ENCODE peak calls at places on chromosomes 5 and 9, in ten cellular contexts. R, D, G, Y, W, U, Q, N, L and O are unnamed samples.

GRCh38 chr5:87499478-87500410 is 87.0 kb upstream of the CCNH start:
- DNase-seq in R (no peak), D (no peak), G (no peak), Y (no peak), W (no peak), U (no peak), Q (no peak), N (no peak), L (no peak), O (no peak)

GRCh38 chr5:139807647-139808030 is 12.0 kb downstream of the PSD2 start:
- DNase-seq in R (no peak), D (no peak), G (no peak), Y (no peak), W (no peak), U (no peak), Q (no peak), N (no peak), L (no peak), O (no peak)

GRCh38 chr5:176797456-176798093 is 12.8 kb upstream of the UNC5A start:
- DNase-seq in R (no peak), D (no peak), G (no peak), Y (no peak), W (no peak), U (no peak), Q (no peak), N (no peak), L (no peak), O (no peak)

GRCh38 chr5:149417714-149418368 is 38.7 kb upstream of the IL17B start:
- DNase-seq in R (no peak), D (peak; percentile 15), G (peak; percentile 70), Y (no peak), W (no peak), U (no peak), Q (no peak), N (no peak), L (no peak), O (no peak)

GRCh38 chr9:128972956-128973355 is 25.5 kb downstream of the NUP188 start:
- DNase-seq in R (peak; percentile 16), D (peak; percentile 76), G (no peak), Y (no peak), W (no peak), U (peak; percentile 91), Q (no peak), N (no peak), L (peak; percentile 2), O (no peak)

GRCh38 chr9:87824216-87824875 is 58.3 kb upstream of the SPATA31E1 start:
- DNase-seq in R (no peak), D (no peak), G (no peak), Y (no peak), W (no peak), U (no peak), Q (no peak), N (no peak), L (no peak), O (no peak)

GRCh38 chr5:181001947-181002346 is 13.3 kb downstream of the BTNL3 start:
- DNase-seq in R (no peak), D (no peak), G (no peak), Y (no peak), W (no peak), U (no peak), Q (no peak), N (no peak), L (no peak), O (no peak)

GRCh38 chr5:150085950-150086715 is at the start of gene CSF1R:
- DNase-seq in R (no peak), D (no peak), G (no peak), Y (no peak), W (no peak), U (no peak), Q (peak; percentile 5), N (no peak), L (no peak), O (no peak)

GRCh38 chr5:141814064-141814982 is 63.9 kb downstream of the PCDH1 start:
- DNase-seq in R (no peak), D (peak; percentile 35), G (no peak), Y (peak; percentile 76), W (no peak), U (no peak), Q (peak; percentile 82), N (peak; percentile 61), L (peak; percentile 22), O (peak; percentile 55)

GRCh38 chr9:126117631-126118030 is 209.0 kb upstream of the MVB12B start:
- DNase-seq in R (no peak), D (no peak), G (peak; percentile 44), Y (no peak), W (no peak), U (no peak), Q (peak; percentile 1), N (no peak), L (no peak), O (no peak)

GRCh38 chr5:38121420-38121819 is 136.9 kb upstream of the EGFLAM start:
- DNase-seq in R (no peak), D (no peak), G (no peak), Y (no peak), W (no peak), U (no peak), Q (no peak), N (no peak), L (no peak), O (no peak)

GRCh38 chr5:32961066-32961429 is 249.9 kb downstream of the NPR3 start:
- DNase-seq in R (no peak), D (peak; percentile 24), G (no peak), Y (no peak), W (no peak), U (peak; percentile 31), Q (no peak), N (no peak), L (no peak), O (no peak)

GRCh38 chr5:87769137-87769536 is 356.4 kb upstream of the CCNH start:
- DNase-seq in R (no peak), D (no peak), G (no peak), Y (no peak), W (no peak), U (no peak), Q (no peak), N (no peak), L (no peak), O (no peak)

GRCh38 chr5:131783874-131784273 is 12.9 kb downstream of the FNIP1 start:
- DNase-seq in R (no peak), D (no peak), G (no peak), Y (no peak), W (no peak), U (no peak), Q (no peak), N (no peak), L (no peak), O (no peak)

GRCh38 chr5:68332546-68332945 is 117.0 kb downstream of the PIK3R1 start:
- DNase-seq in R (no peak), D (peak; percentile 73), G (no peak), Y (no peak), W (no peak), U (peak; percentile 33), Q (no peak), N (no peak), L (no peak), O (no peak)

GRCh38 chr5:141478321-141478945 is 2.7 kb downstream of the PCDHGC3 start:
- DNase-seq in R (no peak), D (no peak), G (no peak), Y (no peak), W (no peak), U (peak; percentile 52), Q (no peak), N (no peak), L (no peak), O (no peak)

GRCh38 chr5:170571331-170571731 is 67.5 kb downstream of the KCNIP1 start:
- DNase-seq in R (no peak), D (peak; percentile 66), G (no peak), Y (no peak), W (no peak), U (peak; percentile 52), Q (no peak), N (no peak), L (no peak), O (no peak)

GRCh38 chr9:131227112-131228058 is 48.9 kb downstream of the FAM78A start:
- DNase-seq in R (no peak), D (peak; percentile 54), G (no peak), Y (no peak), W (no peak), U (peak; percentile 37), Q (no peak), N (no peak), L (no peak), O (no peak)

GRCh38 chr5:154087260-154087659 is 48.5 kb downstream of the MFAP3 start:
- DNase-seq in R (no peak), D (peak; percentile 15), G (no peak), Y (no peak), W (no peak), U (no peak), Q (no peak), N (no peak), L (no peak), O (no peak)

DNA sequence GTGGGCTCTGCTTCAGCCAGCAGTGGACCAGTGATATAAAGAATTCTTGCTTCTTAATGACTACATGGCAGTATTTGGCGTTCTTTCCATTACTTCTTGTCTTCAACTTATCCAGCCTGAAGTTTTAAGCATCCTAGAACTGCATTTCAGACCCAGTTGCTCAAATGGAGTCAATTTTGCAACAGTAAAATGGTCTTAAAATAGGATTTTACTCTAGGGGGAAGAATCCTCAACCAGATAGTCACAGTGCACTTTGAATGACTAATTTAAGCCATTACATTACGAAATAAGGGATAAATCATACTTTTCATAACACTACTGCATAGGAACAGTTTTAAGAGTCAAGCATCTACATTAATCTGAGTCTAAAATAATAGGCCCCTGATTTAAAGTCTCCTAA is 1.5 kb upstream of the SMARCA2 start:
- DNase-seq in R (no peak), D (peak; percentile 80), G (no peak), Y (no peak), W (no peak), U (peak; percentile 38), Q (no peak), N (no peak), L (no peak), O (no peak)
- TF ChIP-seq CTCF in R (no peak), D (no peak), G (no peak), Y (no peak), W (no peak), U (no peak), Q (no peak), N (no peak), L (no peak), O (no peak)

GRCh38 chr9:34546834-34547827 is 24.3 kb upstream of the ENHO start:
- DNase-seq in R (peak; percentile 38), D (peak; percentile 87), G (peak; percentile 78), Y (peak; percentile 58), W (peak; percentile 29), U (peak; percentile 70), Q (peak; percentile 59), N (peak; percentile 79), L (no peak), O (peak; percentile 59)
- TF ChIP-seq CTCF in R (peak; percentile 81), D (peak; percentile 75), G (peak; percentile 75), Y (peak; percentile 52), W (peak; percentile 35), U (peak; percentile 60), Q (peak; percentile 58), N (peak; percentile 77), L (no peak), O (peak; percentile 75)

GRCh38 chr9:2050236-2050635 is 35.1 kb downstream of the SMARCA2 start:
- DNase-seq in R (no peak), D (no peak), G (no peak), Y (no peak), W (no peak), U (peak; percentile 20), Q (no peak), N (no peak), L (no peak), O (no peak)
- TF ChIP-seq CTCF in R (no peak), D (no peak), G (no peak), Y (no peak), W (no peak), U (no peak), Q (no peak), N (no peak), L (no peak), O (no peak)

GRCh38 chr5:54895816-54896341 is 89.5 kb downstream of the ESM1 start:
- DNase-seq in R (peak; percentile 31), D (peak; percentile 69), G (no peak), Y (no peak), W (no peak), U (peak; percentile 68), Q (no peak), N (no peak), L (no peak), O (no peak)
- TF ChIP-seq CTCF in R (peak; percentile 61), D (peak; percentile 60), G (peak; percentile 24), Y (no peak), W (peak; percentile 12), U (peak; percentile 72), Q (no peak), N (peak; percentile 63), L (peak; percentile 63), O (peak; percentile 62)